ENCODE peak calls at places on chromosomes 3 and 15, in four cellular contexts. One of them, this sample, is unnamed.

GRCh38 chr3:105844713-105845112 is 24.1 kb downstream of the CBLB start:
- DNase-seq in brain microvascular endothelial cell: no peak
- DNase-seq in AG09319: no peak
- DNase-seq in activated CD8-positive, alpha-beta T cell treated with anti-CD3 and anti-CD28 coated beads for 36 hours: no peak
- DNase-seq in this sample: no peak

GRCh38 chr3:52130966-52131637 is 23.1 kb downstream of the POC1A start:
- DNase-seq in brain microvascular endothelial cell: no peak
- DNase-seq in activated CD8-positive, alpha-beta T cell treated with anti-CD3 and anti-CD28 coated beads for 36 hours: peak; percentile 14
- DNase-seq in AG09319: no peak
- DNase-seq in this sample: peak; percentile 67

GRCh38 chr3:46829699-46830208 is 33.5 kb downstream of the MYL3 start:
- DNase-seq in brain microvascular endothelial cell: no peak
- DNase-seq in activated CD8-positive, alpha-beta T cell treated with anti-CD3 and anti-CD28 coated beads for 36 hours: peak; percentile 81
- DNase-seq in AG09319: no peak
- DNase-seq in this sample: peak; percentile 78

GRCh38 chr3:116579843-116580242 is 129.7 kb upstream of the TUSC7 start:
- DNase-seq in brain microvascular endothelial cell: peak; percentile 2
- DNase-seq in AG09319: no peak
- DNase-seq in activated CD8-positive, alpha-beta T cell treated with anti-CD3 and anti-CD28 coated beads for 36 hours: no peak
- DNase-seq in this sample: no peak

GRCh38 chr15:61327019-61327631 is 98.0 kb upstream of the RORA start:
- DNase-seq in activated CD8-positive, alpha-beta T cell treated with anti-CD3 and anti-CD28 coated beads for 36 hours: no peak
- DNase-seq in AG09319: no peak
- DNase-seq in brain microvascular endothelial cell: no peak
- DNase-seq in this sample: peak; percentile 34

GRCh38 chr3:61268659-61269058 is 17.4 kb upstream of the FHIT start:
- DNase-seq in activated CD8-positive, alpha-beta T cell treated with anti-CD3 and anti-CD28 coated beads for 36 hours: no peak
- DNase-seq in brain microvascular endothelial cell: no peak
- DNase-seq in AG09319: no peak
- DNase-seq in this sample: no peak

GRCh38 chr3:17390785-17391184 is 351.6 kb downstream of the TBC1D5 start:
- DNase-seq in brain microvascular endothelial cell: no peak
- DNase-seq in AG09319: no peak
- DNase-seq in activated CD8-positive, alpha-beta T cell treated with anti-CD3 and anti-CD28 coated beads for 36 hours: no peak
- DNase-seq in this sample: no peak

GRCh38 chr3:171801738-171802600 is 8.3 kb downstream of the PLD1 start:
- DNase-seq in AG09319: peak; percentile 72
- DNase-seq in brain microvascular endothelial cell: peak; percentile 85
- DNase-seq in activated CD8-positive, alpha-beta T cell treated with anti-CD3 and anti-CD28 coated beads for 36 hours: no peak
- DNase-seq in this sample: no peak

GRCh38 chr15:99928429-99928981 is 195.3 kb upstream of the LYSMD4 start:
- DNase-seq in AG09319: peak; percentile 34
- DNase-seq in activated CD8-positive, alpha-beta T cell treated with anti-CD3 and anti-CD28 coated beads for 36 hours: peak; percentile 86
- DNase-seq in brain microvascular endothelial cell: peak; percentile 51
- DNase-seq in this sample: peak; percentile 87

GRCh38 chr3:31250116-31250813 is 282.5 kb upstream of the STT3B start:
- DNase-seq in AG09319: no peak
- DNase-seq in activated CD8-positive, alpha-beta T cell treated with anti-CD3 and anti-CD28 coated beads for 36 hours: no peak
- DNase-seq in brain microvascular endothelial cell: no peak
- DNase-seq in this sample: no peak

GRCh38 chr3:143436231-143436930 is 316.8 kb downstream of the CHST2 start:
- DNase-seq in activated CD8-positive, alpha-beta T cell treated with anti-CD3 and anti-CD28 coated beads for 36 hours: no peak
- DNase-seq in AG09319: no peak
- DNase-seq in brain microvascular endothelial cell: no peak
- DNase-seq in this sample: no peak

GRCh38 chr3:147843331-147843730 is 434.2 kb downstream of the ZIC1 start:
- DNase-seq in brain microvascular endothelial cell: no peak
- DNase-seq in activated CD8-positive, alpha-beta T cell treated with anti-CD3 and anti-CD28 coated beads for 36 hours: no peak
- DNase-seq in AG09319: no peak
- DNase-seq in this sample: no peak

GRCh38 chr15:90876046-90876445 is 7.7 kb downstream of the FURIN start:
- DNase-seq in activated CD8-positive, alpha-beta T cell treated with anti-CD3 and anti-CD28 coated beads for 36 hours: no peak
- DNase-seq in AG09319: no peak
- DNase-seq in brain microvascular endothelial cell: no peak
- DNase-seq in this sample: no peak

GRCh38 chr3:98793971-98794370 is 30.8 kb downstream of the ST3GAL6 start:
- DNase-seq in AG09319: peak; percentile 45
- DNase-seq in brain microvascular endothelial cell: no peak
- DNase-seq in activated CD8-positive, alpha-beta T cell treated with anti-CD3 and anti-CD28 coated beads for 36 hours: no peak
- DNase-seq in this sample: no peak

GRCh38 chr15:36323607-36324006 is 255.8 kb upstream of the CDIN1 start:
- DNase-seq in activated CD8-positive, alpha-beta T cell treated with anti-CD3 and anti-CD28 coated beads for 36 hours: no peak
- DNase-seq in AG09319: peak; percentile 25
- DNase-seq in brain microvascular endothelial cell: no peak
- DNase-seq in this sample: no peak

GRCh38 chr3:98966862-98967554 is 65.5 kb upstream of the DCBLD2 start:
- DNase-seq in AG09319: no peak
- DNase-seq in activated CD8-positive, alpha-beta T cell treated with anti-CD3 and anti-CD28 coated beads for 36 hours: no peak
- DNase-seq in brain microvascular endothelial cell: peak; percentile 36
- DNase-seq in this sample: no peak

GRCh38 chr15:36301931-36302330 is 277.5 kb upstream of the CDIN1 start:
- DNase-seq in AG09319: no peak
- DNase-seq in brain microvascular endothelial cell: no peak
- DNase-seq in activated CD8-positive, alpha-beta T cell treated with anti-CD3 and anti-CD28 coated beads for 36 hours: no peak
- DNase-seq in this sample: no peak

GRCh38 chr15:28013976-28014375 is 85.1 kb downstream of the OCA2 start:
- DNase-seq in brain microvascular endothelial cell: no peak
- DNase-seq in activated CD8-positive, alpha-beta T cell treated with anti-CD3 and anti-CD28 coated beads for 36 hours: no peak
- DNase-seq in AG09319: no peak
- DNase-seq in this sample: no peak

GRCh38 chr15:77636209-77636608 is 3.5 kb upstream of the LINGO1 start:
- DNase-seq in brain microvascular endothelial cell: no peak
- DNase-seq in AG09319: no peak
- DNase-seq in activated CD8-positive, alpha-beta T cell treated with anti-CD3 and anti-CD28 coated beads for 36 hours: no peak
- DNase-seq in this sample: no peak

GRCh38 chr15:73573572-73573971 is 59.6 kb downstream of the NPTN start:
- DNase-seq in AG09319: no peak
- DNase-seq in activated CD8-positive, alpha-beta T cell treated with anti-CD3 and anti-CD28 coated beads for 36 hours: no peak
- DNase-seq in brain microvascular endothelial cell: peak; percentile 25
- DNase-seq in this sample: no peak

GRCh38 chr15:73573071-73573470 is 60.1 kb downstream of the NPTN start:
- DNase-seq in activated CD8-positive, alpha-beta T cell treated with anti-CD3 and anti-CD28 coated beads for 36 hours: no peak
- DNase-seq in brain microvascular endothelial cell: no peak
- DNase-seq in AG09319: no peak
- DNase-seq in this sample: no peak

GRCh38 chr15:73582961-73583360 is 50.2 kb downstream of the NPTN start:
- DNase-seq in AG09319: no peak
- DNase-seq in brain microvascular endothelial cell: no peak
- DNase-seq in activated CD8-positive, alpha-beta T cell treated with anti-CD3 and anti-CD28 coated beads for 36 hours: no peak
- DNase-seq in this sample: no peak

GRCh38 chr15:73575636-73576247 is 57.4 kb downstream of the NPTN start:
- DNase-seq in AG09319: no peak
- DNase-seq in brain microvascular endothelial cell: no peak
- DNase-seq in activated CD8-positive, alpha-beta T cell treated with anti-CD3 and anti-CD28 coated beads for 36 hours: no peak
- DNase-seq in this sample: no peak

DNA sequence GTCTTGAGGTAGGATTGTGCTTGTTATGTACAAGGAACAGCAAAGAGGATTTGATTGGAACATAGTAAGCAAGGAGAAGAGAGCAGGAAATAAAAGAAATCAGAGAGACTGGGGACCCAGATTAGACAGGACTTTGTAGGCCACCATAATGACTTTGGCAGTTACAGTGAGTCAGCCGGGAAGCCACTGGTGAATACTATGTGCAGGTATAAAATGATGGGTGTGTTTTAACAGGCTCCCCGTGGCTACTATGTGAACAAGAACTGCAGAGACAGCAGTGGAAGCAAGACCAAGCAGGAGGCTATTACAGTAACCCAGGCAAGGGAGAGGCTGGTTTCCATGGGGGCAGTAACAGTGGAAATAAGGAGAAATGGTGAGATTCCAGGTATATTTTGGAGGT is 55.2 kb downstream of the NPTN start:
- DNase-seq in AG09319: no peak
- DNase-seq in activated CD8-positive, alpha-beta T cell treated with anti-CD3 and anti-CD28 coated beads for 36 hours: no peak
- DNase-seq in brain microvascular endothelial cell: no peak
- DNase-seq in this sample: no peak
- TF ChIP-seq CTCF in AG09319: no peak
- TF ChIP-seq CTCF in activated CD8-positive, alpha-beta T cell treated with anti-CD3 and anti-CD28 coated beads for 36 hours: no peak
- TF ChIP-seq CTCF in brain microvascular endothelial cell: no peak
- TF ChIP-seq CTCF in this sample: no peak

GRCh38 chr15:92897620-92898019 is 2.5 kb upstream of the CHD2 start:
- DNase-seq in AG09319: no peak
- DNase-seq in activated CD8-positive, alpha-beta T cell treated with anti-CD3 and anti-CD28 coated beads for 36 hours: no peak
- DNase-seq in brain microvascular endothelial cell: no peak
- DNase-seq in this sample: no peak

GRCh38 chr15:92901053-92901761 is 1.1 kb downstream of the CHD2 start:
- DNase-seq in AG09319: no peak
- DNase-seq in brain microvascular endothelial cell: no peak
- DNase-seq in activated CD8-positive, alpha-beta T cell treated with anti-CD3 and anti-CD28 coated beads for 36 hours: no peak
- DNase-seq in this sample: no peak

GRCh38 chr15:92899910-92900711 is at the start of gene CHD2:
- DNase-seq in AG09319: peak; percentile 68
- DNase-seq in brain microvascular endothelial cell: peak; percentile 80
- DNase-seq in activated CD8-positive, alpha-beta T cell treated with anti-CD3 and anti-CD28 coated beads for 36 hours: peak; percentile 81
- DNase-seq in this sample: peak; percentile 76

GRCh38 chr15:92900712-92901052 is 558 bp downstream of the CHD2 start:
- DNase-seq in brain microvascular endothelial cell: no peak
- DNase-seq in AG09319: no peak
- DNase-seq in activated CD8-positive, alpha-beta T cell treated with anti-CD3 and anti-CD28 coated beads for 36 hours: no peak
- DNase-seq in this sample: no peak

DNA sequence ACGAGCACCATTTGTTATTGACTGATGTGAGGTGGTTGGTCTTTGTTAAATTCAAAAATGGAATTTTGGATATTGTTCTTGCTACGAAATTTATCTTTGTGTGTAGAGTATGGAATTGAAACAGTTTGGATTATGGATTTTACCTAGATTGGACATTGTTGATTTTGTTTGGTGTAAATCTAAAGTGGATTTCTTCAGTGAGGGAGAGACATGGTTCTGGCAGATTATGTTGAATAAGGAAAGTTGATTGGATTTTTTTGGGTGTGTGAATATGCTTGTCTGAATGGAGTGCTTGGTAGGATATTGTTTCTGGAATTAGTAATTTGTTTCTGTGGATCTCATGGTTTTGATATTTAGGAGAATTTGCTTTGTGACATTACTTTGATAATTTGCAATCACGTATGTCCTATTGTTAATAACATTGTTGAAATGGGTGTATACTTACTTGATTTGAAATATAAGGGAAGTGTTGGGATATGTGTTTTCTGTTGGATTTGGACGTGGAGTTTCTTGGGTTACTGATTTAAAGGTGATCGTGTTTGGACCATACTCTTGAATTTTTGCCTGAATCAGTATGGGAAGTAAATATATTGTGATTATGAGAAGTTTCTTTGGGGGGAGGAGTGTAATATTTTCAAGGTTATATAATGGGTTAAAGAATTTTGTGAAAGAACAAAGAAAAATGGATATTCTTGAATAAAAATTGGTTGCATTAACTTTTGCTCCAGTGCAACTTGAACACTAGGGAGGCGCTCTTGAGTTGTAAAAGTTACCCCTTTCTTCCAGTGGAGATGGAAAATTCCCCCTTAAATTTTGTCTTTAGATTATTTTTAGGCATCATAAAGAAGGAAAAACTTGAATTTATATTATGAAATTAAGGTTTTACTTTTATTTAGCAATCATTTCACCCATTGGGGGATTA is 875 bp upstream of the CHD2 start:
- DNase-seq in brain microvascular endothelial cell: no peak
- DNase-seq in activated CD8-positive, alpha-beta T cell treated with anti-CD3 and anti-CD28 coated beads for 36 hours: peak; percentile 46
- DNase-seq in AG09319: no peak
- DNase-seq in this sample: no peak
- TF ChIP-seq CTCF in brain microvascular endothelial cell: peak; percentile 31
- TF ChIP-seq CTCF in activated CD8-positive, alpha-beta T cell treated with anti-CD3 and anti-CD28 coated beads for 36 hours: peak; percentile 75
- TF ChIP-seq CTCF in AG09319: peak; percentile 24
- TF ChIP-seq CTCF in this sample: no peak

GRCh38 chr15:84981054-84981710 is 474 bp upstream of the PDE8A start:
- DNase-seq in brain microvascular endothelial cell: peak; percentile 91
- DNase-seq in AG09319: peak; percentile 93
- DNase-seq in activated CD8-positive, alpha-beta T cell treated with anti-CD3 and anti-CD28 coated beads for 36 hours: peak; percentile 94
- DNase-seq in this sample: peak; percentile 99

GRCh38 chr15:84980196-84981053 is 1.2 kb upstream of the PDE8A start:
- DNase-seq in AG09319: no peak
- DNase-seq in activated CD8-positive, alpha-beta T cell treated with anti-CD3 and anti-CD28 coated beads for 36 hours: peak; percentile 92
- DNase-seq in brain microvascular endothelial cell: peak; percentile 82
- DNase-seq in this sample: peak; percentile 88

GRCh38 chr15:84983299-84983698 is 1.6 kb downstream of the PDE8A start:
- DNase-seq in activated CD8-positive, alpha-beta T cell treated with anti-CD3 and anti-CD28 coated beads for 36 hours: no peak
- DNase-seq in AG09319: no peak
- DNase-seq in brain microvascular endothelial cell: no peak
- DNase-seq in this sample: no peak

GRCh38 chr15:84982301-84982920 is 755 bp downstream of the PDE8A start:
- DNase-seq in brain microvascular endothelial cell: no peak
- DNase-seq in AG09319: no peak
- DNase-seq in activated CD8-positive, alpha-beta T cell treated with anti-CD3 and anti-CD28 coated beads for 36 hours: peak; percentile 80
- DNase-seq in this sample: no peak

DNA sequence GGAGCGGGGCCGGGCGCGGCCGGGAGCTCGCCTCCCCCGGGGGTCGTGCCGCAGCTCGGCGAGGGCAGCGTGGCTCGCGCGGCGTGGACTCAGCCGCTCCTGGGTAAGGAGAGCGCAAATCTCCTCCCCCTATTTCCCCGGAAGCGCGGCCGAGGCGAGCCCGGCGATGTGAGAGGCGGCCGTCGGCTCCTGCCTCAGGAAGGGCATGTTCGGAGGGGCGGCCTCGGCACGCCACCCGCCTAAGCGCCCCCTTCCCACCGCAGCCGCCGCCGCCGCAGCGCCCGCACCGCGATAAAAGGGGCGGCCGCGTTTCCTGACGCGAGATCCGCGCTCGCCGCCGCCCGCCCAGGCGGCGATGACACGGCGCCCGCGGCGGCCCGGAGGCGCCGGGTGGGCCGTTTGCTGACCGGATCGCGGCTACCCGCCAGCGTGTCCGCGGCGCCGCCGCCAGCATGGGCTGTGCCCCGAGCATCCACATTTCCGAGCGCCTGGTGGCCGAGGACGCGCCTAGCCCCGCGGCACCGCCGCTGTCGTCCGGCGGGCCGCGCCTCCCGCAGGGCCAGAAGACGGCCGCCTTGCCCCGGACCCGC is at the start of gene PDE8A:
- DNase-seq in activated CD8-positive, alpha-beta T cell treated with anti-CD3 and anti-CD28 coated beads for 36 hours: peak; percentile 55
- DNase-seq in brain microvascular endothelial cell: no peak
- DNase-seq in AG09319: no peak
- DNase-seq in this sample: peak; percentile 70
- TF ChIP-seq CTCF in activated CD8-positive, alpha-beta T cell treated with anti-CD3 and anti-CD28 coated beads for 36 hours: no peak
- TF ChIP-seq CTCF in brain microvascular endothelial cell: no peak
- TF ChIP-seq CTCF in AG09319: no peak
- TF ChIP-seq CTCF in this sample: no peak

DNA sequence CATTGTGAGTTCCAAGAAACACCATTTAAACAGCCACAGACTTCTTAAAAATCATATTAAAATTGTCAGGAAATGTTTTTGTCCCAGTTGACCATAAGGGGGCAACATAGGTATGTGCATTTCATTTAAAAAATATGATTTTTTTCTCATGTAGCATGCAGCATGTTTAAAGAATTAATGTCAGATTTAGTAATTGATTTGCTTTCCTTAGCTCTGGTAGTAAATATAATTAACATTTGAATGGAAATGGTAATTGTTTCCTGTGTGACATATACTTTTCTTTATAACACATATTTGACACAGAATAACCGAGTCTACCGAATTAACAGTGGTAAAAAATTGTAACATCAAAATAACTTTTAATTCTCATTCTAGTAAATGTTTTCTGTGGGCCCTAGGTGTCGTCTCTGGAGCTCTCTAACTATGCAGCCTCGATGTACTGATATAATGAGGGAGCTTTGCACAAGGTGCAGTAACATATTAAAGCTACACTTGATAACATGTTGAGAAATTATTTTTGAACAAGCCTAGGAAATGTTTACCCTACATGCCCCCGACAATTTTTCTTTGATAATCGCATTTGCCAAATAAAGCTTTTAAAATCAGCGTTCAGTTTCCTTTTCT is 34.9 kb downstream of the NXPE3 start:
- DNase-seq in activated CD8-positive, alpha-beta T cell treated with anti-CD3 and anti-CD28 coated beads for 36 hours: no peak
- DNase-seq in brain microvascular endothelial cell: no peak
- DNase-seq in AG09319: no peak
- DNase-seq in this sample: no peak
- TF ChIP-seq CTCF in activated CD8-positive, alpha-beta T cell treated with anti-CD3 and anti-CD28 coated beads for 36 hours: peak; percentile 81
- TF ChIP-seq CTCF in brain microvascular endothelial cell: peak; percentile 38
- TF ChIP-seq CTCF in AG09319: peak; percentile 50
- TF ChIP-seq CTCF in this sample: peak; percentile 17